ENCODE peak calls at places on chromosomes 3 and 15, in eight cellular contexts. M, J, B, E, F, Y, N and Z are unnamed samples.
A peak's percentile ranks its signal among the peaks of the same experiment; 100 is the strongest.

GRCh38 chr15:67433495-67434099 is 87.3 kb upstream of the C15orf61 start:
- DNase-seq in M (peak; percentile 1), J (no peak), B (peak; percentile 48), E (no peak), F (no peak), Y (peak; percentile 65), N (no peak), Z (peak; percentile 58)

GRCh38 chr15:35168464-35168863 is 83.4 kb upstream of the NANOGP8 start:
- DNase-seq in M (no peak), J (no peak), B (peak; percentile 47), E (no peak), F (no peak), Y (no peak), N (no peak), Z (no peak)

GRCh38 chr3:18499256-18499655 is 74.1 kb upstream of the SATB1 start:
- DNase-seq in M (no peak), J (no peak), B (no peak), E (peak; percentile 28), F (no peak), Y (no peak), N (no peak), Z (no peak)

GRCh38 chr15:75727851-75728715 is 15.4 kb upstream of the CSPG4 start:
- DNase-seq in M (peak; percentile 56), J (peak; percentile 64), B (peak; percentile 57), E (peak; percentile 76), F (no peak), Y (peak; percentile 76), N (peak; percentile 40), Z (no peak)

GRCh38 chr3:114839476-114839875 is 307.6 kb downstream of the ZBTB20 start:
- DNase-seq in M (no peak), J (no peak), B (no peak), E (no peak), F (no peak), Y (no peak), N (no peak), Z (no peak)

GRCh38 chr3:32630266-32630665 is 54.7 kb upstream of the CNOT10 start:
- DNase-seq in M (no peak), J (no peak), B (no peak), E (no peak), F (no peak), Y (no peak), N (no peak), Z (no peak)

GRCh38 chr15:52786436-52787122 is 3.6 kb downstream of the ONECUT1 start:
- DNase-seq in M (no peak), J (no peak), B (no peak), E (no peak), F (no peak), Y (peak; percentile 54), N (no peak), Z (peak; percentile 68)

GRCh38 chr3:31932990-31933389 is 48.1 kb downstream of the OSBPL10 start:
- DNase-seq in M (no peak), J (no peak), B (no peak), E (no peak), F (no peak), Y (no peak), N (no peak), Z (no peak)

GRCh38 chr3:46883252-46884185 is 6.0 kb downstream of the PTH1R start:
- DNase-seq in M (no peak), J (no peak), B (no peak), E (no peak), F (no peak), Y (no peak), N (no peak), Z (peak; percentile 67)

GRCh38 chr15:39433351-39433750 is 147.5 kb upstream of the THBS1 start:
- DNase-seq in M (no peak), J (no peak), B (no peak), E (no peak), F (no peak), Y (no peak), N (no peak), Z (no peak)

GRCh38 chr3:168197162-168197561 is 101.4 kb upstream of the GOLIM4 start:
- DNase-seq in M (no peak), J (no peak), B (no peak), E (no peak), F (no peak), Y (no peak), N (no peak), Z (no peak)

GRCh38 chr3:13839766-13840340 is 40.0 kb downstream of the WNT7A start:
- DNase-seq in M (no peak), J (no peak), B (no peak), E (no peak), F (no peak), Y (no peak), N (no peak), Z (no peak)

GRCh38 chr15:88454231-88454630 is 13.0 kb downstream of the MRPL46 start:
- DNase-seq in M (no peak), J (no peak), B (no peak), E (no peak), F (no peak), Y (no peak), N (no peak), Z (no peak)

GRCh38 chr3:143081844-143082778 is 37.5 kb upstream of the CHST2 start:
- DNase-seq in M (no peak), J (no peak), B (no peak), E (no peak), F (no peak), Y (no peak), N (no peak), Z (no peak)

GRCh38 chr3:156873906-156874305 is 47.8 kb downstream of the LEKR1 start:
- DNase-seq in M (no peak), J (no peak), B (no peak), E (no peak), F (no peak), Y (no peak), N (no peak), Z (no peak)

GRCh38 chr15:84112025-84112424 is 123.5 kb upstream of the GOLGA6L4 start:
- DNase-seq in M (no peak), J (no peak), B (no peak), E (no peak), F (no peak), Y (no peak), N (no peak), Z (no peak)

GRCh38 chr3:17912011-17912760 is 169.8 kb upstream of the TBC1D5 start:
- DNase-seq in M (no peak), J (no peak), B (no peak), E (no peak), F (no peak), Y (no peak), N (no peak), Z (no peak)

GRCh38 chr3:181623924-181624694 is 87.6 kb upstream of the SOX2 start:
- DNase-seq in M (no peak), J (no peak), B (peak; percentile 59), E (no peak), F (no peak), Y (no peak), N (no peak), Z (no peak)

GRCh38 chr3:154059798-154060197 is 61.4 kb upstream of the ARHGEF26 start:
- DNase-seq in M (no peak), J (no peak), B (no peak), E (no peak), F (no peak), Y (no peak), N (no peak), Z (no peak)

GRCh38 chr3:157156844-157157635 is 2.9 kb downstream of the CCNL1 start:
- DNase-seq in M (no peak), J (no peak), B (no peak), E (no peak), F (peak; percentile 18), Y (no peak), N (no peak), Z (no peak)

GRCh38 chr3:124282751-124283643 is 291.1 kb upstream of the ROPN1 start:
- DNase-seq in M (no peak), J (no peak), B (no peak), E (no peak), F (no peak), Y (no peak), N (no peak), Z (no peak)